ENCODE peak calls at places on chromosomes 4 and X, in five cellular contexts. F is A172, I is COR-L47, H is GM12878, T is body of pancreas. C is an unnamed sample.

GRCh38 chr4:30822911-30823529 is 102.9 kb downstream of the PCDH7 start:
- DNase-seq in F (no peak), I (no peak), H (no peak), T (no peak), C (no peak)

GRCh38 chr4:119725688-119726330 is 97.2 kb upstream of the PDE5A start:
- DNase-seq in F (no peak), I (no peak), H (no peak), T (no peak), C (no peak)

GRCh38 chr4:3255611-3256186 is 6.7 kb downstream of the MSANTD1 start:
- DNase-seq in F (no peak), I (no peak), H (no peak), T (no peak), C (no peak)

GRCh38 chr4:89110541-89110985 is 770 bp upstream of the TIGD2 start:
- DNase-seq in F (no peak), I (peak), H (no peak), T (peak), C (no peak)

GRCh38 chr4:112451831-112452230 is 64.1 kb downstream of the NEUROG2 start:
- DNase-seq in F (no peak), I (no peak), H (no peak), T (no peak), C (no peak)

GRCh38 chr4:52657630-52658501 is 1.2 kb downstream of the USP46 start:
- DNase-seq in F (no peak), I (no peak), H (no peak), T (peak), C (no peak)

GRCh38 chrX:154750301-154751120 is at the start of gene GAB3:
- DNase-seq in F (no peak), I (peak), H (no peak), T (no peak), C (no peak)

GRCh38 chr4:109730294-109731051 is 603 bp upstream of the PLA2G12A start:
- DNase-seq in F (peak), I (peak), H (peak), T (peak), C (peak)

GRCh38 chr4:101355246-101355645 is 7.9 kb upstream of the PPP3CA start:
- DNase-seq in F (no peak), I (no peak), H (no peak), T (no peak), C (no peak)

GRCh38 chr4:102042843-102043802 is 252.6 kb downstream of the BANK1 start:
- DNase-seq in F (peak), I (no peak), H (no peak), T (no peak), C (no peak)

GRCh38 chr4:77877771-77878170 is 15.1 kb downstream of the MRPL1 start:
- DNase-seq in F (no peak), I (no peak), H (no peak), T (no peak), C (no peak)

GRCh38 chr4:104693601-104694201 is 199.0 kb upstream of the CXXC4 start:
- DNase-seq in F (peak), I (no peak), H (no peak), T (no peak), C (no peak)